ENCODE peak calls at places on chromosomes 5 and 9, in seven cellular contexts. One of them, this sample, is unnamed.
A peak's percentile ranks its signal among the peaks of the same experiment; 100 is the strongest.

GRCh38 chr9:88567870-88568269 is 32.9 kb downstream of the NXNL2 start:
- DNase-seq in substantia nigra: no peak
- DNase-seq in dorsolateral prefrontal cortex: no peak
- DNase-seq in caudate nucleus: no peak
- DNase-seq in activated effector memory CD4-positive, alpha-beta T cell treated with anti-CD3 and anti-CD28 coated beads, Interleukin-2, amount 50 U/mL, for 16 hours: no peak
- DNase-seq in M059J: no peak
- DNase-seq in CD8-positive, alpha-beta T cell: no peak
- DNase-seq in this sample: no peak

GRCh38 chr9:108854094-108854493 is 1.7 kb downstream of the ACTL7B start:
- DNase-seq in substantia nigra: no peak
- DNase-seq in dorsolateral prefrontal cortex: no peak
- DNase-seq in caudate nucleus: no peak
- DNase-seq in activated effector memory CD4-positive, alpha-beta T cell treated with anti-CD3 and anti-CD28 coated beads, Interleukin-2, amount 50 U/mL, for 16 hours: no peak
- DNase-seq in M059J: no peak
- DNase-seq in CD8-positive, alpha-beta T cell: no peak
- DNase-seq in this sample: no peak

GRCh38 chr5:143471666-143472411 is 68.4 kb upstream of the NR3C1 start:
- DNase-seq in substantia nigra: no peak
- DNase-seq in dorsolateral prefrontal cortex: no peak
- DNase-seq in caudate nucleus: no peak
- DNase-seq in activated effector memory CD4-positive, alpha-beta T cell treated with anti-CD3 and anti-CD28 coated beads, Interleukin-2, amount 50 U/mL, for 16 hours: no peak
- DNase-seq in M059J: peak; percentile 17
- DNase-seq in CD8-positive, alpha-beta T cell: no peak
- DNase-seq in this sample: no peak

GRCh38 chr9:107487521-107488399 is 1.8 kb downstream of the KLF4 start:
- DNase-seq in substantia nigra: no peak
- DNase-seq in dorsolateral prefrontal cortex: no peak
- DNase-seq in caudate nucleus: no peak
- DNase-seq in activated effector memory CD4-positive, alpha-beta T cell treated with anti-CD3 and anti-CD28 coated beads, Interleukin-2, amount 50 U/mL, for 16 hours: peak; percentile 64
- DNase-seq in M059J: no peak
- DNase-seq in CD8-positive, alpha-beta T cell: no peak
- DNase-seq in this sample: peak; percentile 20

GRCh38 chr9:115733736-115734135 is 419.9 kb upstream of the PAPPA start:
- DNase-seq in substantia nigra: no peak
- DNase-seq in dorsolateral prefrontal cortex: no peak
- DNase-seq in caudate nucleus: no peak
- DNase-seq in activated effector memory CD4-positive, alpha-beta T cell treated with anti-CD3 and anti-CD28 coated beads, Interleukin-2, amount 50 U/mL, for 16 hours: no peak
- DNase-seq in M059J: peak; percentile 29
- DNase-seq in CD8-positive, alpha-beta T cell: no peak
- DNase-seq in this sample: no peak

GRCh38 chr5:138631204-138631928 is 56.2 kb upstream of the HSPA9 start:
- DNase-seq in substantia nigra: no peak
- DNase-seq in dorsolateral prefrontal cortex: no peak
- DNase-seq in caudate nucleus: no peak
- DNase-seq in activated effector memory CD4-positive, alpha-beta T cell treated with anti-CD3 and anti-CD28 coated beads, Interleukin-2, amount 50 U/mL, for 16 hours: peak; percentile 25
- DNase-seq in M059J: no peak
- DNase-seq in CD8-positive, alpha-beta T cell: no peak
- DNase-seq in this sample: no peak

GRCh38 chr5:38009754-38010386 is 170.0 kb upstream of the GDNF start:
- DNase-seq in substantia nigra: no peak
- DNase-seq in dorsolateral prefrontal cortex: no peak
- DNase-seq in caudate nucleus: no peak
- DNase-seq in activated effector memory CD4-positive, alpha-beta T cell treated with anti-CD3 and anti-CD28 coated beads, Interleukin-2, amount 50 U/mL, for 16 hours: no peak
- DNase-seq in M059J: no peak
- DNase-seq in CD8-positive, alpha-beta T cell: no peak
- DNase-seq in this sample: no peak

GRCh38 chr9:71886015-71886414 is 25.0 kb downstream of the ABHD17B start:
- DNase-seq in substantia nigra: no peak
- DNase-seq in dorsolateral prefrontal cortex: no peak
- DNase-seq in caudate nucleus: no peak
- DNase-seq in activated effector memory CD4-positive, alpha-beta T cell treated with anti-CD3 and anti-CD28 coated beads, Interleukin-2, amount 50 U/mL, for 16 hours: no peak
- DNase-seq in M059J: no peak
- DNase-seq in CD8-positive, alpha-beta T cell: no peak
- DNase-seq in this sample: no peak

GRCh38 chr5:176882566-176882900 is 16.6 kb downstream of the HK3 start:
- DNase-seq in substantia nigra: no peak
- DNase-seq in dorsolateral prefrontal cortex: no peak
- DNase-seq in caudate nucleus: no peak
- DNase-seq in activated effector memory CD4-positive, alpha-beta T cell treated with anti-CD3 and anti-CD28 coated beads, Interleukin-2, amount 50 U/mL, for 16 hours: no peak
- DNase-seq in M059J: no peak
- DNase-seq in CD8-positive, alpha-beta T cell: no peak
- DNase-seq in this sample: no peak

GRCh38 chr5:15441433-15442182 is 58.4 kb upstream of the FBXL7 start:
- DNase-seq in substantia nigra: no peak
- DNase-seq in dorsolateral prefrontal cortex: no peak
- DNase-seq in caudate nucleus: no peak
- DNase-seq in activated effector memory CD4-positive, alpha-beta T cell treated with anti-CD3 and anti-CD28 coated beads, Interleukin-2, amount 50 U/mL, for 16 hours: no peak
- DNase-seq in M059J: no peak
- DNase-seq in CD8-positive, alpha-beta T cell: no peak
- DNase-seq in this sample: no peak

GRCh38 chr5:88150747-88151146 is 117.9 kb downstream of the TMEM161B start:
- DNase-seq in substantia nigra: no peak
- DNase-seq in dorsolateral prefrontal cortex: no peak
- DNase-seq in caudate nucleus: no peak
- DNase-seq in activated effector memory CD4-positive, alpha-beta T cell treated with anti-CD3 and anti-CD28 coated beads, Interleukin-2, amount 50 U/mL, for 16 hours: no peak
- DNase-seq in M059J: no peak
- DNase-seq in CD8-positive, alpha-beta T cell: no peak
- DNase-seq in this sample: no peak

GRCh38 chr5:180366303-180366702 is 13.2 kb upstream of the GFPT2 start:
- DNase-seq in substantia nigra: peak; percentile 76
- DNase-seq in dorsolateral prefrontal cortex: peak; percentile 78
- DNase-seq in caudate nucleus: peak; percentile 46
- DNase-seq in activated effector memory CD4-positive, alpha-beta T cell treated with anti-CD3 and anti-CD28 coated beads, Interleukin-2, amount 50 U/mL, for 16 hours: no peak
- DNase-seq in M059J: peak; percentile 25
- DNase-seq in CD8-positive, alpha-beta T cell: no peak
- DNase-seq in this sample: no peak

GRCh38 chr5:51997500-51997899 is 614.3 kb downstream of the ISL1 start:
- DNase-seq in substantia nigra: no peak
- DNase-seq in dorsolateral prefrontal cortex: no peak
- DNase-seq in caudate nucleus: no peak
- DNase-seq in activated effector memory CD4-positive, alpha-beta T cell treated with anti-CD3 and anti-CD28 coated beads, Interleukin-2, amount 50 U/mL, for 16 hours: no peak
- DNase-seq in M059J: no peak
- DNase-seq in CD8-positive, alpha-beta T cell: no peak
- DNase-seq in this sample: no peak

GRCh38 chr9:76371901-76372300 is 22.3 kb downstream of the RFK start:
- DNase-seq in substantia nigra: no peak
- DNase-seq in dorsolateral prefrontal cortex: no peak
- DNase-seq in caudate nucleus: no peak
- DNase-seq in activated effector memory CD4-positive, alpha-beta T cell treated with anti-CD3 and anti-CD28 coated beads, Interleukin-2, amount 50 U/mL, for 16 hours: no peak
- DNase-seq in M059J: peak; percentile 31
- DNase-seq in CD8-positive, alpha-beta T cell: no peak
- DNase-seq in this sample: no peak

This sample was measured in activated T-helper 2 cell treated with anti-CD3 and anti-CD28 coated beads, Interferon-gamma antibody, Interleukin-2, Interleukin-4, amounts not matched to agents 10 μg/mL and 5 μg/mL and 100 μg/mL, durations not matched to agents 14 hours and 24 hours and 36 hours.